ENCODE peak calls at places on chromosomes 6 and 20, in four cellular contexts. R, A, S and N are unnamed samples.

GRCh38 chr6:27260339-27260738 is 12.8 kb downstream of the PRSS16 start:
- DNase-seq in R (no peak), A (no peak), S (peak; percentile 11), N (no peak)

GRCh38 chr20:58647162-58647813 is 3.8 kb upstream of the STX16 start:
- DNase-seq in R (peak; percentile 44), A (no peak), S (no peak), N (no peak)

GRCh38 chr6:121944361-121944760 is 455.1 kb upstream of the HSF2 start:
- DNase-seq in R (no peak), A (no peak), S (peak; percentile 72), N (no peak)

GRCh38 chr20:14568701-14569100 is 231.3 kb upstream of the FLRT3 start:
- DNase-seq in R (no peak), A (no peak), S (no peak), N (no peak)

GRCh38 chr6:108874470-108875160 is 26.4 kb downstream of the ARMC2 start:
- DNase-seq in R (peak; percentile 84), A (no peak), S (peak; percentile 82), N (no peak)

GRCh38 chr6:31009731-31010130 is 543 bp upstream of the MUC22 start:
- DNase-seq in R (no peak), A (no peak), S (no peak), N (peak; percentile 87)

GRCh38 chr6:109457596-109457996 is 2.0 kb upstream of the MICAL1 start:
- DNase-seq in R (no peak), A (no peak), S (peak; percentile 62), N (no peak)

GRCh38 chr6:37365791-37366190 is 12.0 kb downstream of the RNF8 start:
- DNase-seq in R (no peak), A (no peak), S (peak; percentile 34), N (peak; percentile 23)

GRCh38 chr6:109449789-109450673 is 5.5 kb downstream of the MICAL1 start:
- DNase-seq in R (no peak), A (no peak), S (no peak), N (no peak)

GRCh38 chr6:42960243-42961019 is at the start of gene GNMT:
- DNase-seq in R (peak; percentile 51), A (no peak), S (peak; percentile 55), N (peak; percentile 74)

GRCh38 chr6:158843751-158844683 is 24.8 kb upstream of the EZR start:
- DNase-seq in R (no peak), A (no peak), S (no peak), N (no peak)

GRCh38 chr6:12516070-12516469 is 200.5 kb upstream of the PHACTR1 start:
- DNase-seq in R (peak; percentile 49), A (no peak), S (peak; percentile 19), N (no peak)

GRCh38 chr6:14925025-14925595 is 320.8 kb upstream of the JARID2 start:
- DNase-seq in R (no peak), A (no peak), S (peak; percentile 12), N (no peak)
- H3K4me3 ChIP-seq in R (no peak overlapping the region), A (no peak overlapping the region), S (no peak overlapping the region), N (no peak overlapping the region)

DNA sequence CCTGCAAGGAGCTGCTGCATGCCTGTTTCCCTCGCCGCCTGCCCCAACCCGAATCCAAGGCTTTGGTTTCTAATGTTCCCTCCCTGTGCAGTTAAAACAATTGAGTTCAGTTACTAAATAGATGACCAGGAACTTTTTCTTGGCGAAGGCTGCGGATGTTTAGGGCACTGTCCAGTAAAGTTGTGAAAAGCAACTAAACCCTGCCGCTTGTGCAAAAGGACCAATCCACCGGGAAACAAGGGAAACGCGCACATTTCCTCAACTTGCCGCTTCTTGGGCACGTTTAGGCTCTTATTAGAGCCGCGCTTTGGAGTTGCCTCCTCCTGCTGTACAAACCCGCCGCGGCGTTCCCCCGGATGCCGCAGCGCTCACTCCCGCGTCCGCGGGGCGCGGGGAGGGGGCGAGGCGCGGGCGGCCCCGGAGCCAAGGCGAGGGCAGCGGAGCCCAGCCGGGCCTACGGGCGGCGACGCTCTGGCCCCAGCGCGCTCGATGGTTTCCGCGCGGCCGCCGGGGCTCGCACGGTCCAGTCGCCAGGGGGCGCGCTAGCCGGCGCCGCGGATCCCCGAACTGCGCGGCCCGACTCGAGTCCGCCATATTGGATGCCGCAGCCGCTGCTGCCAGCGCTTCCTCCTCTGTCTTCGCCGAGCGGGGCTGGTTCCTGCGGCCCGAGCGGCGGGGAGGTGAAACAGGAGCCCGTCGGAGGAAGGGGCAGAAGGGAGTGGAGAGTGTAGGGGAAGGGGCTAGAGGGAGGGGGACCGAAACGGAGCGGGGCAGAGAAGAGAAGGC is at the start of gene SCAF8:
- DNase-seq in R (peak; percentile 66), A (peak; percentile 53), S (peak; percentile 93), N (peak; percentile 83)
- TF ChIP-seq EZH2 in R (no peak), A (no peak), S (no peak), N (no peak)

GRCh38 chr20:3890999-3891929 is 2.1 kb downstream of the PANK2 start:
- DNase-seq in R (no peak), A (no peak), S (peak; percentile 30), N (peak; percentile 67)
- H3K4me1 ChIP-seq in R (peaks cover 20% of the 10 kb centered on the region), A (peaks cover 35% of the 10 kb centered on the region), S (peaks cover 48% of the 10 kb centered on the region), N (peaks cover 39% of the 10 kb centered on the region)

GRCh38 chr6:124961468-124961783 is 811 bp upstream of the RNF217 start:
- DNase-seq in R (no peak), A (no peak), S (no peak), N (no peak)
- H3K4me3 ChIP-seq in R (peak overlapping the region; percentile 51), A (peak overlapping the region; percentile 71), S (peak overlapping the region; percentile 85), N (peak overlapping the region; percentile 76)

GRCh38 chr6:149991838-149992237 is 28.1 kb downstream of the ULBP1 start:
- DNase-seq in R (no peak), A (no peak), S (no peak), N (no peak)
- TF ChIP-seq EZH2 in R (no peak), A (no peak), S (no peak), N (no peak)

DNA sequence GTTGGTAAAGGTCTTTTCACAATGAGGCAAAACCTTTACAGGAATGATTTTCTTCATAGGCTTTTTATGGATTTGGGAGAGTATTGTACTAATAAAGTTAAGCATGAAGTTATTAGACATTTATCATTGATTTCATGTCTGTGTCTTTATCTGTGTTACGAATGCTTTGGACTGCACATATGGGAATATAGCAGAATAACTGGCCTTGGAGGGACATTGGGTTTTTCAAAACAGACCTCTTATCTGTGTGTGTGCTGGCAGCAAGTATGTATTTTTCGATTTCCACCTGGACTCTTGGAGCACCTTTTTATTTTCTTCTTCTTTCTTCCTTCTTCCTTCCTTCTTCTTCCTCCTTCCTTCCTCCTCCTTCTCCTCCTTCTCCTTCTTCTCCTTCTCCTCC is 74.6 kb downstream of the CDKAL1 start:
- DNase-seq in R (no peak), A (no peak), S (no peak), N (no peak)
- H3K4me1 ChIP-seq in R (no peaks in the 10 kb centered on the region), A (no peaks in the 10 kb centered on the region), S (no peaks in the 10 kb centered on the region), N (peaks cover 9% of the 10 kb centered on the region)

DNA sequence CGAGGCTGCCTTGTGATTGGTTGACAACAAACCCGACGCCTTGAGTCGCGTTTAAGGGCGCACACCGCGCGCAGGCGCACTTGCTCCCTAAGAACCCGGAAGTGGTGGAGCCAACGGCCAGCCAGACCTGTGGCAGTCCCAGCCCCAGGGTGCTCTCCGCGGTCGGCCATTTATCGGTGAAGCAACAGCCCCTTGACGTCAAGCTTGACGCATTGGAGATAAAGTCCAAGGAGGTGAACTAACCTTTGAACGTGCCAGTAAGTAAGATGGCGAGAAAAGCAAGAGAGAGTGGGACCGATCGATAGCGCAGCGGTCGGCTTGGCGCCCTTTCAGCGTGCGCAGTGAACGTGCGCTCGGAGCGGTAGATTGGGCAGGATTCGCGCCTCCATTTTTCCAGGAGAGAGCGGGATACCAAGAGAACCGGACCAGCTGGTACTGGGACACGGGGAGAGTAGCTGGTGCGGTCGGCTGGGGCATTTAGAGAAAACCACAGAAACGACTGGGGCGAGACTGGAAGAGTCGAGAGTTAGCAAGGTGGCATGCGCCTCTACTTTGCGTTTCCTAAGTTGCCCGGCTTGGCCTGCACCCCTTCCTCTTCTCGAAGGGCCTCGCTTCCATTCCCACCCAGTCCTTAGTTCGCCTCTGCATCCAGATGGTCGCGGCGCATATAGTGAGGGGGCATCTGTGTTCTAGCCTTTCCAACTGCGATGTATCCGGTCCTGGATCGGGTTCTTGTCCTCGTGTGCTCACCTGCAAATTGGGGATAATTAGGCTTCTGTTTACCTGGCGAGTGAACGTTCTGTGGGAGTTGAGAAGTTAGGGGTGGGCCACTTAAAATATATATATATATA is at the start of gene CSTF1:
- DNase-seq in R (peak; percentile 99), A (peak; percentile 99), S (peak; percentile 99), N (peak; percentile 100)
- H3K4me3 ChIP-seq in R (peak within 1 kb of the TSS; percentile 97), A (peak within 1 kb of the TSS; percentile 87), S (peak within 1 kb of the TSS; percentile 96), N (peak within 1 kb of the TSS; percentile 87)